ENCODE peak calls at places on chromosomes 3 and 15, in ten cellular contexts. F is GM12865, Q is tibial artery, R is H9, X is H1, O is left lung, P is bronchial epithelial cell, N is progenitor cell of endocrine pancreas, M is adrenal gland, U is omental fat pad. A is an unnamed sample.
A peak's percentile ranks its signal among the peaks of the same experiment; 100 is the strongest.

GRCh38 chr3:126621627-126622345 is 33.1 kb downstream of the TXNRD3 start:
- DNase-seq in F (no peak), Q (no peak), R (no peak), X (no peak), O (no peak), P (peak; percentile 47), N (no peak), M (no peak), U (no peak), A (no peak)

GRCh38 chr3:30523366-30523765 is 83.0 kb upstream of the TGFBR2 start:
- DNase-seq in F (no peak), Q (no peak), R (no peak), X (no peak), O (no peak), P (no peak), N (no peak), M (no peak), U (no peak), A (no peak)

GRCh38 chr15:68666812-68667450 is 88.1 kb downstream of the CORO2B start:
- DNase-seq in F (no peak), Q (peak; percentile 48), R (peak; percentile 24), X (peak; percentile 45), O (no peak), P (no peak), N (no peak), M (no peak), U (no peak), A (no peak)

GRCh38 chr15:56774356-56774755 is 41.0 kb upstream of the ZNF280D start:
- DNase-seq in F (no peak), Q (no peak), R (no peak), X (no peak), O (no peak), P (no peak), N (no peak), M (no peak), U (no peak), A (no peak)

GRCh38 chr3:127226451-127226850 is 33.5 kb downstream of the PRR23E start:
- DNase-seq in F (no peak), Q (no peak), R (no peak), X (no peak), O (no peak), P (peak; percentile 64), N (no peak), M (no peak), U (no peak), A (no peak)

GRCh38 chr3:134060561-134061385 is 31.0 kb upstream of the SLCO2A1 start:
- DNase-seq in F (no peak), Q (no peak), R (no peak), X (peak; percentile 22), O (no peak), P (no peak), N (no peak), M (no peak), U (no peak), A (no peak)

GRCh38 chr3:40827942-40828688 is 303.4 kb downstream of the ZNF621 start:
- DNase-seq in F (no peak), Q (peak; percentile 88), R (no peak), X (no peak), O (no peak), P (peak; percentile 66), N (no peak), M (peak; percentile 31), U (no peak), A (no peak)

GRCh38 chr3:171790898-171791694 is 19.2 kb downstream of the PLD1 start:
- DNase-seq in F (no peak), Q (no peak), R (no peak), X (no peak), O (no peak), P (no peak), N (no peak), M (peak; percentile 50), U (no peak), A (no peak)

GRCh38 chr3:60594025-60594424 is 657.2 kb downstream of the FHIT start:
- DNase-seq in F (no peak), Q (peak; percentile 87), R (no peak), X (no peak), O (no peak), P (peak; percentile 91), N (no peak), M (peak; percentile 65), U (peak; percentile 44), A (no peak)

GRCh38 chr15:31293655-31294054 is 33.0 kb upstream of the KLF13 start:
- DNase-seq in F (no peak), Q (no peak), R (no peak), X (no peak), O (no peak), P (no peak), N (no peak), M (no peak), U (no peak), A (no peak)

GRCh38 chr15:40906947-40907802 is 12.9 kb downstream of the VPS18 start:
- DNase-seq in F (peak; percentile 46), Q (no peak), R (peak; percentile 47), X (no peak), O (peak; percentile 83), P (no peak), N (no peak), M (peak; percentile 53), U (no peak), A (peak; percentile 75)

GRCh38 chr15:71493526-71493925 is 316.8 kb upstream of the NR2E3 start:
- DNase-seq in F (no peak), Q (no peak), R (no peak), X (no peak), O (no peak), P (no peak), N (no peak), M (no peak), U (no peak), A (no peak)

GRCh38 chr15:95522533-95522932 is 808.0 kb upstream of the NR2F2 start:
- DNase-seq in F (no peak), Q (no peak), R (no peak), X (no peak), O (no peak), P (no peak), N (no peak), M (no peak), U (no peak), A (no peak)

GRCh38 chr3:24952388-24952787 is 457.7 kb upstream of the THRB start:
- DNase-seq in F (no peak), Q (no peak), R (peak; percentile 43), X (peak; percentile 50), O (no peak), P (no peak), N (no peak), M (no peak), U (no peak), A (no peak)

GRCh38 chr3:106620646-106621045 is 751.8 kb upstream of the CBLB start:
- DNase-seq in F (no peak), Q (no peak), R (no peak), X (no peak), O (no peak), P (no peak), N (no peak), M (no peak), U (no peak), A (no peak)

GRCh38 chr3:106611841-106612240 is 743.0 kb upstream of the CBLB start:
- DNase-seq in F (no peak), Q (no peak), R (no peak), X (no peak), O (no peak), P (no peak), N (no peak), M (no peak), U (no peak), A (no peak)

GRCh38 chr3:106617276-106617675 is 748.5 kb upstream of the CBLB start:
- DNase-seq in F (no peak), Q (no peak), R (no peak), X (no peak), O (no peak), P (no peak), N (no peak), M (no peak), U (no peak), A (no peak)
- TF ChIP-seq CTCF in F (no peak), Q (no peak), R (no peak), X (no peak), O (no peak), P (no peak), N (no peak), M (no peak), U (no peak), A (no peak)

GRCh38 chr15:85318048-85318731 is 62.2 kb upstream of the AKAP13 start:
- DNase-seq in F (peak; percentile 91), Q (no peak), R (no peak), X (peak; percentile 13), O (no peak), P (peak; percentile 67), N (no peak), M (no peak), U (no peak), A (no peak)
- TF ChIP-seq CTCF in F (peak; percentile 16), Q (no peak), R (peak; percentile 19), X (no peak), O (no peak), P (no peak), N (peak; percentile 6), M (no peak), U (no peak), A (no peak)

GRCh38 chr3:74145277-74145676 is 469.2 kb downstream of the CNTN3 start:
- DNase-seq in F (no peak), Q (no peak), R (no peak), X (no peak), O (no peak), P (no peak), N (no peak), M (no peak), U (no peak), A (no peak)

GRCh38 chr3:74137790-74138189 is 476.7 kb downstream of the CNTN3 start:
- DNase-seq in F (no peak), Q (no peak), R (no peak), X (no peak), O (no peak), P (no peak), N (no peak), M (no peak), U (no peak), A (no peak)

GRCh38 chr3:74135808-74136207 is 478.7 kb downstream of the CNTN3 start:
- DNase-seq in F (no peak), Q (no peak), R (no peak), X (no peak), O (peak; percentile 72), P (no peak), N (no peak), M (no peak), U (no peak), A (no peak)

DNA sequence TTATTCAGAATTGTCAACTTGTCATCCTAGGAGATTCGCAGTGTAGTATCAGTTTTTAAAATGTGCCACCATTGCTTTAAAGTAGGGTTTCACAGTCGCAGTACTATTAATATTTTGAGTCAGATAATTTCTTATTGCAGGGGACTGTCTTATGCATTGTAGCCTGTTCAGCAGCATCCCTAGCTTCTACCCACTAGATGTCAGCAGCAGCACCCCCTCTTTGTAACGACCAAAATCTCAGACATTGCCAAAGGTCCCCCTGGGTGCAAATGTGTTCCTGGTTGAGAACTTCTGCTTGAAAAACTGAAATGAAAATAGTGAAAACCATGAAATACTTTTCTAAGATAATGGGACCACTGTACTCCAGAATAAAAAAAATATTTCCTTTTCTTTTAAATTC is 474.8 kb downstream of the CNTN3 start:
- DNase-seq in F (no peak), Q (no peak), R (no peak), X (no peak), O (no peak), P (no peak), N (no peak), M (no peak), U (no peak), A (peak; percentile 4)
- TF ChIP-seq CTCF in F (no peak), Q (no peak), R (peak; percentile 53), X (peak; percentile 10), O (no peak), P (no peak), N (peak; percentile 33), M (no peak), U (no peak), A (no peak)

GRCh38 chr15:59741274-59741906 is 52.3 kb upstream of the BNIP2 start:
- DNase-seq in F (no peak), Q (no peak), R (peak; percentile 50), X (no peak), O (no peak), P (peak; percentile 55), N (no peak), M (no peak), U (no peak), A (peak; percentile 25)
- TF ChIP-seq CTCF in F (no peak), Q (no peak), R (peak; percentile 60), X (no peak), O (no peak), P (peak; percentile 44), N (no peak), M (no peak), U (no peak), A (no peak)